ENCODE peak calls at places on chromosomes 2 and 18, in four cellular contexts. D is HepG2, Z is WTC11, J is K562. A is an unnamed sample.

GRCh38 chr2:111897924-111898702 is at the start of gene MERTK:
- DNase-seq in D (peak), Z (peak), J (peak), A (peak)

GRCh38 chr2:147560810-147561521 is 283.9 kb upstream of the ACVR2A start:
- DNase-seq in Z (no peak), J (no peak), D (no peak), A (no peak)

GRCh38 chr2:12318427-12319057 is 398.2 kb upstream of the TRIB2 start:
- DNase-seq in D (no peak), Z (no peak), J (no peak), A (no peak)

GRCh38 chr2:1593371-1594205 is 150.7 kb downstream of the PXDN start:
- DNase-seq in J (no peak), D (no peak), Z (no peak), A (no peak)

GRCh38 chr2:235021752-235022151 is 69.9 kb downstream of the SH3BP4 start:
- DNase-seq in Z (no peak), D (no peak), J (no peak), A (no peak)

GRCh38 chr2:152421521-152422367 is 86.8 kb downstream of the FMNL2 start:
- DNase-seq in Z (no peak), J (no peak), D (peak), A (peak)

GRCh38 chr2:30335981-30336538 is 104.7 kb downstream of the LBH start:
- DNase-seq in J (no peak), D (no peak), Z (no peak), A (no peak)

GRCh38 chr2:86283461-86284030 is 53.9 kb downstream of the REEP1 start:
- DNase-seq in D (no peak), Z (no peak), J (no peak), A (no peak)

GRCh38 chr2:216574046-216574445 is 59.2 kb upstream of the IGFBP2 start:
- DNase-seq in Z (no peak), D (no peak), J (no peak), A (no peak)

GRCh38 chr2:7813541-7814310 is 868.1 kb upstream of the ID2 start:
- DNase-seq in J (no peak), Z (no peak), D (no peak), A (no peak)

GRCh38 chr2:135829420-135829983 is 7.5 kb downstream of the LCT start:
- DNase-seq in J (no peak), D (no peak), Z (no peak), A (no peak)

GRCh38 chr2:113979172-113980128 is 89.6 kb downstream of the ACTR3 start:
- DNase-seq in J (peak), D (no peak), Z (peak), A (peak)

GRCh38 chr2:152452256-152452973 is 117.4 kb downstream of the FMNL2 start:
- DNase-seq in Z (peak), J (no peak), D (no peak), A (no peak)

GRCh38 chr2:54895735-54896134 is 154.5 kb downstream of the RTN4 start:
- DNase-seq in D (no peak), Z (no peak), J (no peak), A (no peak)

GRCh38 chr2:180985771-180986395 is 5.5 kb downstream of the UBE2E3 start:
- DNase-seq in J (no peak), D (no peak), Z (no peak), A (no peak)

GRCh38 chr18:54140641-54141040 is 83.8 kb downstream of the MBD2 start:
- DNase-seq in D (no peak), Z (no peak), J (no peak), A (no peak)

GRCh38 chr2:8639122-8639635 is 42.7 kb upstream of the ID2 start:
- DNase-seq in D (no peak), Z (no peak), J (no peak), A (no peak)

GRCh38 chr18:79396431-79397287 is 929 bp downstream of the NFATC1 start:
- DNase-seq in D (no peak), Z (peak), J (no peak), A (no peak)

GRCh38 chr2:38095996-38096861 is 20.3 kb upstream of the CYP1B1 start:
- DNase-seq in Z (no peak), J (no peak), D (no peak), A (peak)

GRCh38 chr2:240921319-240922233 is 15.4 kb downstream of the CROCC2 start:
- DNase-seq in J (no peak), D (no peak), Z (peak), A (no peak)
- TF ChIP-seq ELF4 in J (no peak), D (no peak), Z (no peak), A (no peak)

GRCh38 chr18:55819448-55819847 is 231.5 kb upstream of the TCF4 start:
- DNase-seq in Z (no peak), D (no peak), J (no peak), A (no peak)

GRCh38 chr18:55821219-55821618 is 233.2 kb upstream of the TCF4 start:
- DNase-seq in J (no peak), Z (no peak), D (no peak), A (no peak)
- TF ChIP-seq ELF4 in J (no peak), Z (no peak), D (no peak), A (no peak)

DNA sequence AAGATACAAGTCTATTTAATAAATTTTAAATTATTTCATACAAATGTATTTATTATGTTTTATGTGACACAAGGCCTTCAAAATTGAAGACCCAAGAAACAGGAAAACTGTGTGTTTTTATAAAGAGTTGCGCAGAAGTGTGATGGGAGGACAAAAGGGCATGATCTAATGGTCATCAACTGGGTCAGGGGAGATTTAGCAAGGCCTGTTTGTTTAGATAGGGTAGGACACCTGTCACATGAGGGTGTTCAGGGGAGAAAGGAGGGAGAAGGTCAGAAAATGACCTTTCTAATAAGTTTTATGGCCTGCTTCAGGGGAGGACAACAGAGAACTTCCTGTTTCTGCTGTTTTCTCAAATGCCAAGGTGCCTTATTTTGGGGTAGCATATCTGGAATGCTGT is 528.8 kb downstream of the STK39 start:
- DNase-seq in D (no peak), J (no peak), Z (no peak), A (no peak)
- TF ChIP-seq ELF4 in D (no peak), J (no peak), Z (no peak), A (no peak)

GRCh38 chr18:28791101-28791500 is 614.2 kb upstream of the CDH2 start:
- DNase-seq in D (no peak), Z (no peak), J (no peak), A (no peak)
- TF ChIP-seq ELF4 in D (no peak), Z (no peak), J (no peak), A (no peak)

GRCh38 chr2:84960157-84960506 is 10.8 kb upstream of the KCMF1 start:
- DNase-seq in Z (no peak), D (no peak), J (no peak), A (no peak)

GRCh38 chr2:84959494-84960156 is 11.3 kb upstream of the KCMF1 start:
- DNase-seq in J (no peak), Z (peak), D (no peak), A (no peak)

GRCh38 chr2:84957771-84958134 is 13.2 kb upstream of the KCMF1 start:
- DNase-seq in D (no peak), J (no peak), Z (no peak), A (no peak)

GRCh38 chr2:84958135-84959044 is 12.6 kb upstream of the KCMF1 start:
- DNase-seq in D (peak), J (no peak), Z (peak), A (peak)

DNA sequence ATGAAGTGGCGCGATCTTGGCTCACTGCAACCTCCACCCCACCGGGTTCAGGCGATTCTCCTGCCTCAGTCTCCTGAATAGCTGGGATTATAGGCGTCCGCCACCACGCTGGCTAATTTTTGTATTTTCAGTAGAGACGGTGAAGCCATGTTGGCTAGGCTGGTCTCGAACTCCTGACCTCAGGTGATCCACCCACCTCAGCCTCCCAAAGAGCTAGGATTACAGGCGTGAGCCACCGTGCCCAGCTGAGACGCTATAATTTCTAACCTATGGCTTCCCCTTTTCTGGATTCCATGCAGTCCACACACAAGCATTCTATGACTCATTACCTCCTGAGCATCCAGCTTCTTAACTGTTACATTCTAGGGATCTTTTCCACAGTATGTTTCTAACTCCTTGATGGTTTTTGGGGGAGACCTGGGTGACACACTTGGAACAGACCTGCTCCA is 11.9 kb upstream of the KCMF1 start:
- DNase-seq in D (no peak), J (no peak), Z (no peak), A (no peak)
- TF ChIP-seq ELF4 in D (no peak), J (no peak), Z (no peak), A (no peak)

DNA sequence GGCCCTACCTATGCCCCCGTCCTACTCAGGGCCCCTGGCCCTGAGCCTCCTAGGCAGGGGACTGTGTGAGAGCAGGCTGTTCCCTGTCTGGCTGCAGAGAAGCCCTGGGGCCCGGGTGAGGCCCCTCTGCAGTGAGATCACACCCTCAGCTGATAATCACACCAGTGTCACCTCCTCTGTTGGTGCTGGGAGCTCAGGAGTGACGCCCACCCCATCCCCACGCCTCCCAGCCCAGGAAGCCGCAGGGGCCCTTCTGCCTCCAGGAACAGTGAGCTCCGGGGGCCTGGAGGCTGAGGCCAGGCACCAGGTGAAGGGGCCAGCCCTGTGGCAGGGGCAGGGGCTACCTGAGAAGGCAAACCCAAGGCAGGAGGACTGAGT is 20.0 kb downstream of the KCNIP3 start:
- DNase-seq in J (no peak), Z (no peak), D (no peak), A (no peak)
- TF ChIP-seq ELF4 in J (no peak), Z (no peak), D (no peak), A (no peak)

DNA sequence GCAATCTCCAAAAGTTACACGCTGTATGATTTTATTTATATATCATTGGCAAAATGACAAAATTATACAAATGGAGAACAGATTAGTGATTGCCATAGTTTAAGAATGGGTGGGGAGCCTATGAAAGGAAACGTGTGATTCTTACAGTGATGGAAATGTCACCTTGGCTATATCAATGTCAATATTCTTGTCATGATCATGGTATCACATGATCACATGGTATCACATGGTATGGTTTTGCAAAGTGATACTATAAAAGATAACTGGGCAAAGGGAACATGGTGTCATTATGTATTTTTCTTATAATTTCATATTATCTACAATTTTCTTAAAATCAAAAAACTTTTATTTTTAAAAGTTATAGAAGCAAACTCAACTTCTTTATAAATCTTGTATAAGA is 606.2 kb upstream of the ZEB2 start:
- DNase-seq in J (no peak), Z (no peak), D (no peak), A (no peak)
- TF ChIP-seq ELF4 in J (no peak), Z (no peak), D (no peak), A (no peak)

GRCh38 chr2:182283512-182283911 is 143.3 kb downstream of the PDE1A start:
- DNase-seq in Z (no peak), J (no peak), D (no peak), A (no peak)
- TF ChIP-seq ELF4 in Z (no peak), J (no peak), D (no peak), A (no peak)

A was measured in HEK293T.